ENCODE peak calls at places on chromosomes 2 and 18, in nine cellular contexts. One of them, this sample, is unnamed.

GRCh38 chr2:44570149-44570678 is 208.5 kb downstream of the CAMKMT start:
- DNase-seq in fibroblast of pulmonary artery: no peak
- DNase-seq in endothelial cell of umbilical vein: no peak
- DNase-seq in PC-3: no peak
- DNase-seq in endothelial cell: no peak
- DNase-seq in thyroid gland: no peak
- DNase-seq in SK-N-SH: no peak
- DNase-seq in HL-60: no peak
- DNase-seq in GM13976: no peak
- DNase-seq in this sample: no peak

GRCh38 chr2:56263876-56264275 is 80.1 kb downstream of the CCDC85A start:
- DNase-seq in endothelial cell: no peak
- DNase-seq in GM13976: no peak
- DNase-seq in PC-3: no peak
- DNase-seq in thyroid gland: no peak
- DNase-seq in endothelial cell of umbilical vein: no peak
- DNase-seq in HL-60: no peak
- DNase-seq in SK-N-SH: no peak
- DNase-seq in fibroblast of pulmonary artery: no peak
- DNase-seq in this sample: no peak

GRCh38 chr2:10303174-10303633 is 500 bp downstream of the HPCAL1 start:
- DNase-seq in SK-N-SH: no peak
- DNase-seq in thyroid gland: no peak
- DNase-seq in endothelial cell of umbilical vein: no peak
- DNase-seq in GM13976: no peak
- DNase-seq in fibroblast of pulmonary artery: no peak
- DNase-seq in endothelial cell: peak
- DNase-seq in PC-3: no peak
- DNase-seq in HL-60: no peak
- DNase-seq in this sample: no peak

GRCh38 chr2:178152033-178152432 is 39.8 kb downstream of the RBM45 start:
- DNase-seq in HL-60: no peak
- DNase-seq in GM13976: no peak
- DNase-seq in PC-3: no peak
- DNase-seq in SK-N-SH: no peak
- DNase-seq in thyroid gland: no peak
- DNase-seq in endothelial cell: no peak
- DNase-seq in fibroblast of pulmonary artery: peak
- DNase-seq in endothelial cell of umbilical vein: no peak
- DNase-seq in this sample: no peak

GRCh38 chr18:23054553-23054952 is 80.7 kb upstream of the CABLES1 start:
- DNase-seq in PC-3: peak
- DNase-seq in GM13976: no peak
- DNase-seq in fibroblast of pulmonary artery: no peak
- DNase-seq in endothelial cell: no peak
- DNase-seq in SK-N-SH: no peak
- DNase-seq in endothelial cell of umbilical vein: no peak
- DNase-seq in thyroid gland: no peak
- DNase-seq in HL-60: no peak
- DNase-seq in this sample: no peak

GRCh38 chr2:156818221-156818620 is 382.0 kb downstream of the GPD2 start:
- DNase-seq in thyroid gland: no peak
- DNase-seq in endothelial cell of umbilical vein: no peak
- DNase-seq in HL-60: no peak
- DNase-seq in fibroblast of pulmonary artery: no peak
- DNase-seq in PC-3: no peak
- DNase-seq in GM13976: no peak
- DNase-seq in SK-N-SH: no peak
- DNase-seq in endothelial cell: no peak
- DNase-seq in this sample: no peak

GRCh38 chr2:74037379-74037860 is 52.7 kb downstream of the TET3 start:
- DNase-seq in HL-60: peak
- DNase-seq in thyroid gland: no peak
- DNase-seq in fibroblast of pulmonary artery: peak
- DNase-seq in endothelial cell: no peak
- DNase-seq in SK-N-SH: no peak
- DNase-seq in endothelial cell of umbilical vein: no peak
- DNase-seq in PC-3: no peak
- DNase-seq in GM13976: peak
- DNase-seq in this sample: peak

GRCh38 chr2:159773426-159773825 is 24.6 kb downstream of the CD302 start:
- DNase-seq in fibroblast of pulmonary artery: peak
- DNase-seq in SK-N-SH: no peak
- DNase-seq in endothelial cell: no peak
- DNase-seq in GM13976: no peak
- DNase-seq in HL-60: no peak
- DNase-seq in thyroid gland: no peak
- DNase-seq in PC-3: peak
- DNase-seq in endothelial cell of umbilical vein: no peak
- DNase-seq in this sample: peak

GRCh38 chr18:10412933-10413332 is 41.5 kb upstream of the APCDD1 start:
- DNase-seq in HL-60: no peak
- DNase-seq in SK-N-SH: no peak
- DNase-seq in endothelial cell: no peak
- DNase-seq in endothelial cell of umbilical vein: no peak
- DNase-seq in fibroblast of pulmonary artery: no peak
- DNase-seq in GM13976: no peak
- DNase-seq in thyroid gland: no peak
- DNase-seq in PC-3: no peak
- DNase-seq in this sample: no peak

GRCh38 chr2:32009479-32010256 is 1.1 kb downstream of the MEMO1 start:
- DNase-seq in HL-60: peak
- DNase-seq in PC-3: peak
- DNase-seq in fibroblast of pulmonary artery: peak
- DNase-seq in endothelial cell of umbilical vein: no peak
- DNase-seq in endothelial cell: peak
- DNase-seq in GM13976: peak
- DNase-seq in SK-N-SH: peak
- DNase-seq in thyroid gland: peak
- DNase-seq in this sample: peak

GRCh38 chr2:142742301-142743214 is 134.9 kb upstream of the KYNU start:
- DNase-seq in thyroid gland: no peak
- DNase-seq in fibroblast of pulmonary artery: peak
- DNase-seq in endothelial cell: no peak
- DNase-seq in PC-3: peak
- DNase-seq in HL-60: no peak
- DNase-seq in endothelial cell of umbilical vein: no peak
- DNase-seq in GM13976: no peak
- DNase-seq in SK-N-SH: no peak
- DNase-seq in this sample: peak

GRCh38 chr18:77376043-77376732 is 126.5 kb downstream of the GALR1 start:
- DNase-seq in fibroblast of pulmonary artery: no peak
- DNase-seq in endothelial cell of umbilical vein: no peak
- DNase-seq in PC-3: peak
- DNase-seq in HL-60: no peak
- DNase-seq in SK-N-SH: no peak
- DNase-seq in GM13976: no peak
- DNase-seq in thyroid gland: no peak
- DNase-seq in endothelial cell: no peak
- DNase-seq in this sample: no peak

DNA sequence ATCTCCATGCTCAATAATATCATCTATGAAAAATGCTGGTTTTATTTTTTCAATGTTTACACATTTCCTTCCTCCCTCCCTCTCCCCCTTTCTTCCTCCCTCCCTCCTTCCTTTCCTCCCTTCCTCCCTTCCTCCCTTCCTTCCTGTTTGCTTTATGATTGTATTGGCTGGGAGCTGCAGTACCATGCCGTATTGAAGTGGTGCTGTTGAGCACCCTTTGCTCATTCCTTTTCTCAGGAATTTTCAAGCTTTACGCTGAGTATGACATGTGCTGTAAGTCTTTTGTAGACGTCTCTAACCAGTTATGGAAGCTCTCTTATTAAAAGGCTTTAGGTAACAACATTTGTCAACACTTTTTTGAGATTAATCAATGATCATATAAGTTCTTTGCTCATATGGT is 100.4 kb downstream of the SNTG2 start:
- DNase-seq in endothelial cell of umbilical vein: no peak
- DNase-seq in fibroblast of pulmonary artery: peak
- DNase-seq in HL-60: no peak
- DNase-seq in PC-3: peak
- DNase-seq in GM13976: no peak
- DNase-seq in SK-N-SH: peak
- DNase-seq in thyroid gland: no peak
- DNase-seq in endothelial cell: no peak
- DNase-seq in this sample: peak
- TF ChIP-seq CTCF in endothelial cell of umbilical vein: no peak
- TF ChIP-seq CTCF in fibroblast of pulmonary artery: peak
- TF ChIP-seq CTCF in HL-60: no peak
- TF ChIP-seq CTCF in PC-3: peak
- TF ChIP-seq CTCF in GM13976: no peak
- TF ChIP-seq CTCF in SK-N-SH: no peak
- TF ChIP-seq CTCF in thyroid gland: no peak
- TF ChIP-seq CTCF in endothelial cell: peak
- TF ChIP-seq CTCF in this sample: peak

DNA sequence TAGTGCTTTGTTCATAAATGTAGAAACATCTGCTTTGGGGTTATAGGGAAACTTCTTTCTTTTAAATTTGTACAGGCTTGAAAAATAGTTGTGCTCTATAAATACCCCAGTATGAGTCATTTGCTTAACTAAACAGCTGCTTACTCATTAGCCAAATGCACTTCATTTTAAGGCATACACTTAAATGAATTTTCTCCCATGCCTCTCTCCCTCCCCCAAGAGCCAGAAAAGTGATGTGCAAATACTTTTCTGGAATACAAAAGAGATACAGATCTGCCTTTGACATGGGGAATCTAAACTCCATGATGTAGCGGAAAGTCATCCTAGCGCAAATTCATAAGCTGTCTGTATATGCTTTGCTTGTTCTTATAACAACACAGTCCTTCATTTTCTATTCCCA is 469.4 kb downstream of the DLGAP1 start:
- DNase-seq in thyroid gland: no peak
- DNase-seq in endothelial cell of umbilical vein: no peak
- DNase-seq in HL-60: no peak
- DNase-seq in SK-N-SH: no peak
- DNase-seq in fibroblast of pulmonary artery: peak
- DNase-seq in endothelial cell: no peak
- DNase-seq in PC-3: peak
- DNase-seq in GM13976: no peak
- DNase-seq in this sample: no peak
- TF ChIP-seq CTCF in thyroid gland: no peak
- TF ChIP-seq CTCF in endothelial cell of umbilical vein: no peak
- TF ChIP-seq CTCF in HL-60: no peak
- TF ChIP-seq CTCF in SK-N-SH: no peak
- TF ChIP-seq CTCF in fibroblast of pulmonary artery: no peak
- TF ChIP-seq CTCF in endothelial cell: no peak
- TF ChIP-seq CTCF in PC-3: no peak
- TF ChIP-seq CTCF in GM13976: no peak
- TF ChIP-seq CTCF in this sample: no peak

GRCh38 chr2:175621847-175622246 is 380.2 kb downstream of the LNPK start:
- DNase-seq in endothelial cell: no peak
- DNase-seq in GM13976: no peak
- DNase-seq in HL-60: peak
- DNase-seq in SK-N-SH: no peak
- DNase-seq in thyroid gland: no peak
- DNase-seq in endothelial cell of umbilical vein: no peak
- DNase-seq in PC-3: no peak
- DNase-seq in fibroblast of pulmonary artery: no peak
- DNase-seq in this sample: no peak
- TF ChIP-seq CTCF in endothelial cell: no peak
- TF ChIP-seq CTCF in GM13976: no peak
- TF ChIP-seq CTCF in HL-60: no peak
- TF ChIP-seq CTCF in SK-N-SH: no peak
- TF ChIP-seq CTCF in thyroid gland: no peak
- TF ChIP-seq CTCF in endothelial cell of umbilical vein: no peak
- TF ChIP-seq CTCF in PC-3: peak
- TF ChIP-seq CTCF in fibroblast of pulmonary artery: no peak
- TF ChIP-seq CTCF in this sample: no peak

DNA sequence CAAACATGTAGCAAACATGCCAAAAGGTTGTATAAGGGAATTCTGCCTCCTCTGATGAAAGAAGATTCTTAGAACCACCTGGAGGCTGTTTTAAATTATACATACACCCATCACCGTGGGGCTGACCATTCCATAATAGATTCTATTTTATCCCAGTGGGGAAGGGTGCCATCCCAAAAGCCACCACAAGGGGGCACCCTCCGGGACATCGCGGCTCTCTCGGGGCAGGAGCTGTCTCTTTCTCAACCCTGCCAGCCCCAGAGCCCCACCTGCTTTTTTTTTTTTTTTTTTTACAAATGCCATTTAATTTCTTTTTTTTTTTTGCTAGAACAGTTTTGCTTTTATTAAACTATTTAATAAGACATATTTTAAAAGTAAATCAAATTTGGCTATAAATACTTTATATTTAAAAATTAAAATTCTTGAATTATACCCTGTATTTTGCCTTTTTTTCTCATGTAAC is 8.6 kb upstream of the MTCL1 start:
- DNase-seq in endothelial cell: peak
- DNase-seq in HL-60: peak
- DNase-seq in SK-N-SH: peak
- DNase-seq in fibroblast of pulmonary artery: peak
- DNase-seq in endothelial cell of umbilical vein: peak
- DNase-seq in GM13976: peak
- DNase-seq in PC-3: peak
- DNase-seq in thyroid gland: peak
- DNase-seq in this sample: peak
- TF ChIP-seq CTCF in endothelial cell: peak
- TF ChIP-seq CTCF in HL-60: peak
- TF ChIP-seq CTCF in SK-N-SH: peak
- TF ChIP-seq CTCF in fibroblast of pulmonary artery: peak
- TF ChIP-seq CTCF in endothelial cell of umbilical vein: peak
- TF ChIP-seq CTCF in GM13976: peak
- TF ChIP-seq CTCF in PC-3: peak
- TF ChIP-seq CTCF in thyroid gland: peak
- TF ChIP-seq CTCF in this sample: peak

GRCh38 chr2:111668274-111668616 is 215.7 kb downstream of the ANAPC1 start:
- DNase-seq in HL-60: no peak
- DNase-seq in endothelial cell: no peak
- DNase-seq in PC-3: no peak
- DNase-seq in fibroblast of pulmonary artery: no peak
- DNase-seq in thyroid gland: no peak
- DNase-seq in SK-N-SH: no peak
- DNase-seq in endothelial cell of umbilical vein: no peak
- DNase-seq in GM13976: no peak
- DNase-seq in this sample: no peak

GRCh38 chr2:111667001-111667400 is 217.0 kb downstream of the ANAPC1 start:
- DNase-seq in endothelial cell: no peak
- DNase-seq in HL-60: no peak
- DNase-seq in SK-N-SH: no peak
- DNase-seq in PC-3: no peak
- DNase-seq in thyroid gland: no peak
- DNase-seq in fibroblast of pulmonary artery: no peak
- DNase-seq in GM13976: no peak
- DNase-seq in endothelial cell of umbilical vein: no peak
- DNase-seq in this sample: no peak

GRCh38 chr2:111668741-111669140 is 215.3 kb downstream of the ANAPC1 start:
- DNase-seq in endothelial cell of umbilical vein: no peak
- DNase-seq in PC-3: no peak
- DNase-seq in HL-60: no peak
- DNase-seq in GM13976: no peak
- DNase-seq in thyroid gland: no peak
- DNase-seq in endothelial cell: no peak
- DNase-seq in fibroblast of pulmonary artery: no peak
- DNase-seq in SK-N-SH: no peak
- DNase-seq in this sample: no peak

GRCh38 chr2:111666160-111666559 is 217.8 kb downstream of the ANAPC1 start:
- DNase-seq in SK-N-SH: no peak
- DNase-seq in fibroblast of pulmonary artery: no peak
- DNase-seq in HL-60: no peak
- DNase-seq in thyroid gland: no peak
- DNase-seq in PC-3: no peak
- DNase-seq in endothelial cell of umbilical vein: no peak
- DNase-seq in GM13976: no peak
- DNase-seq in endothelial cell: no peak
- DNase-seq in this sample: no peak

GRCh38 chr2:111667542-111668273 is 216.3 kb downstream of the ANAPC1 start:
- DNase-seq in fibroblast of pulmonary artery: peak
- DNase-seq in SK-N-SH: no peak
- DNase-seq in endothelial cell of umbilical vein: peak
- DNase-seq in thyroid gland: peak
- DNase-seq in GM13976: no peak
- DNase-seq in HL-60: peak
- DNase-seq in PC-3: peak
- DNase-seq in endothelial cell: peak
- DNase-seq in this sample: peak
- TF ChIP-seq CTCF in fibroblast of pulmonary artery: peak
- TF ChIP-seq CTCF in SK-N-SH: peak
- TF ChIP-seq CTCF in endothelial cell of umbilical vein: peak
- TF ChIP-seq CTCF in thyroid gland: peak
- TF ChIP-seq CTCF in GM13976: peak
- TF ChIP-seq CTCF in HL-60: peak
- TF ChIP-seq CTCF in PC-3: peak
- TF ChIP-seq CTCF in endothelial cell: no peak
- TF ChIP-seq CTCF in this sample: peak

This sample was measured in cardiac muscle cell.